ENCODE peak calls at places on chromosome 20, in six cellular contexts. B, A, H, Q, F and N are unnamed samples.

GRCh38 chr20:23248524-23248923 is 102.1 kb upstream of the NXT1 start:
- DNase-seq in B (no peak), F (no peak), A (no peak), H (no peak), Q (no peak), N (no peak)

GRCh38 chr20:9409981-9410380 is 104.4 kb upstream of the LAMP5 start:
- DNase-seq in Q (no peak), H (no peak), A (no peak), B (no peak), F (peak; percentile 90), N (no peak)

GRCh38 chr20:63119451-63120285 is 96.3 kb downstream of the YTHDF1 start:
- DNase-seq in F (no peak), A (no peak), H (no peak), B (no peak), Q (no peak), N (no peak)

GRCh38 chr20:51412333-51412761 is 130.2 kb downstream of the NFATC2 start:
- DNase-seq in Q (no peak), B (no peak), F (peak; percentile 61), H (peak; percentile 76), A (no peak), N (peak; percentile 71)

GRCh38 chr20:14877616-14878015 is 540.2 kb upstream of the FLRT3 start:
- DNase-seq in A (no peak), F (no peak), Q (no peak), H (no peak), B (no peak), N (no peak)

GRCh38 chr20:24682496-24683090 is 213.2 kb downstream of the SYNDIG1 start:
- DNase-seq in A (peak; percentile 46), Q (no peak), B (no peak), F (no peak), H (peak; percentile 15), N (no peak)

GRCh38 chr20:14449323-14449722 is 111.9 kb upstream of the FLRT3 start:
- DNase-seq in F (no peak), B (no peak), Q (no peak), A (no peak), H (no peak), N (no peak)

GRCh38 chr20:43666376-43667328 is at the start of gene MYBL2:
- DNase-seq in H (no peak), Q (peak; percentile 73), A (no peak), F (peak; percentile 68), B (peak; percentile 69), N (no peak)

GRCh38 chr20:62804632-62805364 is at the start of gene OGFR:
- DNase-seq in F (peak; percentile 62), H (peak; percentile 87), A (peak; percentile 94), B (peak; percentile 44), Q (peak; percentile 53), N (no peak)

GRCh38 chr20:62242196-62242595 is 3.9 kb downstream of the OSBPL2 start:
- DNase-seq in H (no peak), F (no peak), A (no peak), B (no peak), Q (no peak), N (no peak)

GRCh38 chr20:13342469-13343242 is 121.6 kb downstream of the ISM1 start:
- DNase-seq in H (no peak), Q (no peak), A (peak; percentile 91), B (no peak), F (peak; percentile 91), N (no peak)

GRCh38 chr20:44734938-44735337 is 10.7 kb upstream of the KCNK15 start:
- DNase-seq in F (peak; percentile 82), Q (peak; percentile 32), H (no peak), B (no peak), A (no peak), N (no peak)

GRCh38 chr20:57193094-57193493 is 73.3 kb downstream of the BMP7 start:
- DNase-seq in B (no peak), F (no peak), A (no peak), Q (no peak), H (no peak), N (no peak)